ENCODE peak calls at places on chromosomes 5 and 9, in seven cellular contexts. S is HCT116, X is SK-N-SH, O is OCI-LY7, F is PC-3, E is neural progenitor cell, R is MM.1S. W is an unnamed sample.

GRCh38 chr5:100777680-100778281 is 125.3 kb downstream of the ST8SIA4 start:
- DNase-seq in S (peak; percentile 29), X (no peak), O (peak; percentile 65), F (peak; percentile 88), E (no peak), R (peak; percentile 31), W (peak; percentile 46)

GRCh38 chr9:134635431-134636141 is 6.0 kb upstream of the COL5A1 start:
- DNase-seq in S (no peak), X (no peak), O (no peak), F (no peak), E (no peak), R (no peak), W (no peak)

GRCh38 chr5:151924564-151925395 is at the start of gene GLRA1:
- DNase-seq in S (no peak), X (peak; percentile 45), O (peak; percentile 37), F (peak; percentile 55), E (peak; percentile 93), R (peak; percentile 16), W (peak; percentile 83)

GRCh38 chr5:146001544-146002185 is 65.3 kb downstream of the SH3RF2 start:
- DNase-seq in S (no peak), X (no peak), O (no peak), F (peak; percentile 31), E (no peak), R (no peak), W (no peak)

GRCh38 chr9:121773286-121773953 is 122.0 kb downstream of the DAB2IP start:
- DNase-seq in S (no peak), X (no peak), O (no peak), F (no peak), E (no peak), R (no peak), W (no peak)

GRCh38 chr5:132224721-132225120 is 2.9 kb downstream of the P4HA2 start:
- DNase-seq in S (no peak), X (no peak), O (no peak), F (no peak), E (no peak), R (no peak), W (no peak)

GRCh38 chr5:622946-623522 is 10.9 kb downstream of the CEP72 start:
- DNase-seq in S (no peak), X (no peak), O (no peak), F (no peak), E (no peak), R (no peak), W (no peak)

GRCh38 chr5:36158144-36158543 is 6.2 kb downstream of the SKP2 start:
- DNase-seq in S (no peak), X (peak; percentile 76), O (no peak), F (no peak), E (no peak), R (no peak), W (no peak)

GRCh38 chr9:21252727-21253547 is 13.1 kb upstream of the IFNA14 start:
- DNase-seq in S (peak; percentile 38), X (peak; percentile 9), O (peak; percentile 18), F (peak; percentile 44), E (peak; percentile 65), R (peak; percentile 25), W (peak; percentile 32)

GRCh38 chr9:94780516-94780950 is 54.0 kb downstream of the AOPEP start:
- DNase-seq in S (no peak), X (peak; percentile 59), O (no peak), F (no peak), E (no peak), R (no peak), W (no peak)

GRCh38 chr9:101235105-101235866 is 149.5 kb downstream of the BAAT start:
- DNase-seq in S (peak; percentile 13), X (peak; percentile 2), O (peak; percentile 4), F (peak; percentile 26), E (peak; percentile 58), R (peak; percentile 52), W (peak; percentile 45)

GRCh38 chr5:137594717-137595116 is 95.6 kb upstream of the SPOCK1 start:
- DNase-seq in S (no peak), X (no peak), O (no peak), F (no peak), E (peak; percentile 21), R (no peak), W (no peak)

GRCh38 chr9:4740623-4741364 is at the start of gene AK3:
- DNase-seq in S (peak; percentile 44), X (peak; percentile 99), O (peak; percentile 94), F (peak; percentile 72), E (peak; percentile 94), R (peak; percentile 91), W (peak; percentile 96)

GRCh38 chr9:86546712-86547111 is 192.5 kb upstream of the TUT7 start:
- DNase-seq in S (no peak), X (no peak), O (no peak), F (no peak), E (no peak), R (no peak), W (no peak)

GRCh38 chr9:4508246-4508906 is 18.1 kb downstream of the SLC1A1 start:
- DNase-seq in S (no peak), X (no peak), O (no peak), F (peak; percentile 55), E (no peak), R (no peak), W (peak; percentile 55)

GRCh38 chr5:83924891-83925290 is 204.2 kb upstream of the HAPLN1 start:
- DNase-seq in S (no peak), X (no peak), O (no peak), F (peak; percentile 7), E (no peak), R (no peak), W (no peak)

GRCh38 chr9:88590558-88591146 is 55.7 kb downstream of the NXNL2 start:
- DNase-seq in S (no peak), X (no peak), O (peak; percentile 6), F (no peak), E (peak; percentile 18), R (no peak), W (no peak)

GRCh38 chr5:42993516-42994284 is 46.4 kb downstream of the ANXA2R start:
- DNase-seq in S (no peak), X (no peak), O (peak; percentile 46), F (no peak), E (peak; percentile 37), R (peak; percentile 64), W (no peak)
- TF ChIP-seq EZH2phosphoT487 in S (no peak), X (peak; percentile 92), O (peak; percentile 25), F (no peak), E (peak; percentile 95), R (no peak), W (no peak)

GRCh38 chr5:113123563-113123962 is 147.0 kb downstream of the DCP2 start:
- DNase-seq in S (peak; percentile 13), X (no peak), O (peak; percentile 8), F (peak; percentile 19), E (peak; percentile 44), R (no peak), W (peak; percentile 44)
- TF ChIP-seq CTCF in S (peak; percentile 15), X (peak; percentile 36), O (peak; percentile 64), F (peak; percentile 57), E (peak; percentile 56), R (peak; percentile 21), W (peak; percentile 38)

GRCh38 chr9:33172735-33173238 is 5.7 kb upstream of the B4GALT1 start:
- DNase-seq in S (no peak), X (no peak), O (no peak), F (no peak), E (no peak), R (no peak), W (peak; percentile 41)

GRCh38 chr9:33167949-33168535 is 906 bp upstream of the B4GALT1 start:
- DNase-seq in S (no peak), X (no peak), O (peak; percentile 39), F (no peak), E (no peak), R (peak; percentile 7), W (peak; percentile 35)

GRCh38 chr9:33172256-33172678 is 5.1 kb upstream of the B4GALT1 start:
- DNase-seq in S (no peak), X (no peak), O (no peak), F (peak; percentile 51), E (no peak), R (no peak), W (peak; percentile 66)

GRCh38 chr9:33168941-33169544 is 1.9 kb upstream of the B4GALT1 start:
- DNase-seq in S (no peak), X (no peak), O (no peak), F (no peak), E (no peak), R (no peak), W (no peak)

DNA sequence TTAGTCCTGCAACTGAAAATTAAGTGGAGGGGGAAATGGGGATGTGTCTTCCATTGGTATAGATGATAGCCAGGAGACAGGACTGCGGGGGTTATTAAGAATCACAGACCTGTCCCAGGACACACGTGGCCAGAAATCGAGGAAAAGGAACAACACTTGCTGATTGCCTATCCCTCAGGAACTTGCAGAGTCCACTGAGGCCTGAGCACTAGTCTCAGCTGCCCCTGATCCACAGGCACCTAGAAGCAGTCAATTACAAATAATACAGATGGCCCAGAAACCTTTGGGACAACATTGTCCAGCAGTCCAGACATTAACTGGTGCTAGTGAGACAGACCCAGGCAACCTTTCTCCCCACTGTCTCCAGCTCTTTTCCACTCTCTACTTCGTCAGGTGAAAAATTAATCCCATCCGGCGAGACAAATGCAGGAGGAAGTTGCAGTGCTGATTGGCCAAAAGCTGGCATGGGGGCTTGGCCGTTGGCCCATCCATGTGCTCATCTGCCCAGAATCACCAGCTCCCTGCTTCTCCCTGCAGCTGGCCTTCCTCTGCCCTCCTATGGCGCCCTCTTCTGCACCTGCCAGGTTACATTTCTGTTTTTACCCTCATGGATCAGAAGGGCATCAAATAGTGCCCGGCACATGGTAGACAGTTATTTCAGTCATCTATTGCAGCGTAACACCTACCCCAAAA is 3.5 kb upstream of the B4GALT1 start:
- DNase-seq in S (peak; percentile 49), X (peak; percentile 64), O (peak; percentile 35), F (peak; percentile 52), E (peak; percentile 44), R (no peak), W (no peak)
- TF ChIP-seq EZH2phosphoT487 in S (no peak), X (no peak), O (no peak), F (no peak), E (no peak), R (no peak), W (no peak)

GRCh38 chr5:14268236-14268701 is 125.1 kb downstream of the TRIO start:
- DNase-seq in S (peak; percentile 90), X (no peak), O (no peak), F (peak; percentile 99), E (no peak), R (no peak), W (peak; percentile 55)

GRCh38 chr5:14269395-14269794 is 126.3 kb downstream of the TRIO start:
- DNase-seq in S (no peak), X (no peak), O (no peak), F (peak; percentile 44), E (no peak), R (no peak), W (no peak)

GRCh38 chr5:14272548-14273205 is 129.5 kb downstream of the TRIO start:
- DNase-seq in S (no peak), X (no peak), O (no peak), F (no peak), E (no peak), R (no peak), W (no peak)

GRCh38 chr5:14268738-14269137 is 125.6 kb downstream of the TRIO start:
- DNase-seq in S (no peak), X (no peak), O (no peak), F (no peak), E (no peak), R (no peak), W (no peak)

GRCh38 chr5:14270212-14270702 is 127.1 kb downstream of the TRIO start:
- DNase-seq in S (peak; percentile 48), X (peak; percentile 73), O (peak; percentile 70), F (peak; percentile 83), E (peak; percentile 87), R (peak; percentile 63), W (peak; percentile 81)
- TF ChIP-seq CTCF in S (peak; percentile 63), X (peak; percentile 87), O (peak; percentile 90), F (peak; percentile 95), E (peak; percentile 87), R (peak; percentile 73), W (peak; percentile 83)

W was measured in hepatocyte.